ENCODE peak calls at places on chromosomes 13 and 19, in ten cellular contexts. I is body of pancreas, Z is uterus, R is right lobe of liver, T is heart left ventricle, J is thyroid gland, V is breast epithelium, P is upper lobe of left lung, W is adrenal gland, N is transverse colon. B is an unnamed sample.

GRCh38 chr19:5081441-5082161 is 112.7 kb downstream of the KDM4B start:
- DNase-seq in J (no peak), I (no peak), W (no peak), P (peak; percentile 76), T (peak; percentile 51), N (no peak), V (no peak), Z (no peak), R (no peak), B (no peak)

GRCh38 chr13:22014469-22014868 is 343.6 kb downstream of the FGF9 start:
- DNase-seq in W (peak; percentile 34), R (no peak), P (no peak), J (no peak), N (no peak), Z (no peak), V (no peak), I (no peak), T (no peak), B (no peak)

GRCh38 chr19:4889034-4889825 is 13.5 kb downstream of the ARRDC5 start:
- DNase-seq in R (no peak), J (no peak), Z (no peak), N (no peak), I (no peak), T (no peak), V (no peak), W (no peak), P (no peak), B (no peak)

GRCh38 chr19:38686530-38686888 is 39.1 kb downstream of the ACTN4 start:
- DNase-seq in R (no peak), P (no peak), Z (no peak), W (no peak), I (no peak), T (no peak), V (no peak), N (peak; percentile 37), J (no peak), B (peak; percentile 62)

GRCh38 chr13:50122465-50122864 is 107.2 kb downstream of the KCNRG start:
- DNase-seq in R (no peak), W (no peak), P (no peak), T (no peak), I (no peak), N (no peak), V (no peak), J (no peak), Z (no peak), B (no peak)

GRCh38 chr19:58439576-58440554 is at the start of gene ZNF132:
- DNase-seq in V (peak; percentile 92), Z (peak; percentile 95), P (peak; percentile 95), R (peak; percentile 97), N (peak; percentile 96), W (peak; percentile 99), T (peak; percentile 96), J (peak; percentile 98), I (peak; percentile 95), B (peak; percentile 92)

GRCh38 chr19:11239377-11240000 is at the start of gene ANGPTL8:
- DNase-seq in V (no peak), T (no peak), P (peak; percentile 59), R (peak; percentile 88), N (no peak), I (no peak), Z (no peak), J (no peak), W (no peak), B (no peak)

GRCh38 chr13:92823059-92823458 is 403.5 kb upstream of the GPC6 start:
- DNase-seq in V (no peak), W (no peak), R (no peak), Z (no peak), I (no peak), N (no peak), T (no peak), P (no peak), J (no peak), B (no peak)

DNA sequence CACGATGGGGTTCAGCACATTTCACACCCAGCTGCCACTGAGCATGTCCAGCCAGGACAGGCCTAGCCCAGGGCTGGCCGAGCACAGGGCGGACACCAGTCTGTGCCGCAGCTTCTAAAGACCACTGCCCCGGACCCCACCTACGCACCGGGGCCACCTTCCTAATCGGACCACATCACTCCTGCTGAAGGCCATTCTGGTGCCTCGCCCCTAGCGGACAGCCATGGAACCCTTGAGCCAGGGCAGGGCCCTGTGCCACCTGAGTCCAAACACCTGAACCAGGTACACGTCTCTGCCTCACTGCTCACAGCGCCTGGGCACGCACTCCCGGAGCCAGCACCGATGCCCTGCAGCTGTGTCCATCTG is 8.4 kb upstream of the C13orf46 start:
- DNase-seq in R (no peak), T (peak; percentile 32), N (no peak), Z (no peak), P (peak; percentile 67), I (no peak), V (peak; percentile 43), W (no peak), J (peak; percentile 31), B (peak; percentile 29)
- H3K36me3 ChIP-seq in R (no peaks in the 10 kb centered on the region), T (peaks cover 41% of the 10 kb centered on the region), N (no peaks in the 10 kb centered on the region), Z (no peaks in the 10 kb centered on the region), P (peaks cover 48% of the 10 kb centered on the region), I (no peaks in the 10 kb centered on the region), V (no peaks in the 10 kb centered on the region), W (peaks cover 7% of the 10 kb centered on the region), J (peaks cover 17% of the 10 kb centered on the region), B (no peaks in the 10 kb centered on the region)

GRCh38 chr19:50148528-50148927 is 14.6 kb downstream of the IZUMO2 start:
- DNase-seq in V (no peak), N (no peak), W (no peak), Z (no peak), T (no peak), J (no peak), I (no peak), P (no peak), R (no peak), B (no peak)

GRCh38 chr19:50152578-50152977 is 10.5 kb downstream of the IZUMO2 start:
- DNase-seq in J (no peak), P (no peak), Z (no peak), V (no peak), T (no peak), I (no peak), W (no peak), N (no peak), R (no peak), B (no peak)

DNA sequence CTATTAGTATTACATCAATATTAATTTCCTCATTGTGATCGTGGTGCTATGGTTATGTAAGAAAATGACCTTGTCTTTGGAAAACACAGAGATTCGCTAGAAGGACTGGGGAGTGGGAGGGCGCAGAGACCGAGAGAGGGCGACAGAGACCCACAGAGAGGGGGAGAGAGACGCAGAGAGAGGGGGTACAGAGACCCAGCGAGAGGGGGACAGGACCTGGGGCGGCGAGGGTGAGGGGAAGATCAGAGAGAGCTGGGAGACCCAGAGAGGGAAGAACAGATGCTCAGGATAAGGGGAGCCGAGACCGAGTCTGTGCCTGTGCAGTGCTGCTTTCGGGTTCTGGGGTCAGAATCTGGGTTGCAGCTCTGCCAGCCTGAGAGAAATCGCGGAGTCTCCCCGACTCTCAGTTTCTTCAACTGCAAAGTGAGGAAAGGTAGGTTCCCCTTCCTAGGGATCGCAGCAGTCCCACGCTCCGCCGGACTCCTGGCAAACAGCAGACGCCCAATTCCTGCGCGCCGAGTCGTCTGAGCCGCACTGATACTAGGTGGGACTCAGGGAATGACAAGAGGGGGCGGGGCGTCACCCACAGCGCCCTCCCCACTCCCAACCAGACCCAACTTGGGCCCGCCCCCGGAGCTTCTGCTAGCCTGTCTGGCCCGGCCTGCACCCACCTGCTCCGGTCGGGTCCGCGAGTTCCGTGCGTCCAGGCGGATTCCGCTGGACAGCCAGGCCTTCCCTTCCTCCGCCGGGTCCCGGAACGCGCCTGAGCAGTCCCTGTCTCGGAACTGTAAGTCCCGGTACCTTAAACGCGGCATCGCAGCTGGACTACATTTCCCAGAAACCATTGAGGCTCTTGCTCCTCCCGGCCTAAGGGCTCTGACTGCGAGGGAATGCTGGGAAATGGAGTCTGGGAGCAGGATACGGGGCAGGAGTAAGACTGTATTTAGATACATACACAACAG is 15.3 kb downstream of the IZUMO2 start:
- DNase-seq in W (peak; percentile 92), R (peak; percentile 88), V (peak; percentile 82), J (peak; percentile 94), N (peak; percentile 86), T (peak; percentile 92), I (peak; percentile 87), Z (peak; percentile 84), P (peak; percentile 93), B (peak; percentile 92)
- TF ChIP-seq POLR2A in W (no peak), R (peak; percentile 22), V (no peak), J (peak; percentile 71), N (no peak), T (peak; percentile 66), I (peak; percentile 64), Z (peak; percentile 31), P (no peak), B (no peak)

GRCh38 chr19:19115954-19116353 is 22.3 kb downstream of the TMEM161A start:
- DNase-seq in Z (no peak), T (peak; percentile 73), R (no peak), I (peak; percentile 44), W (peak; percentile 71), N (peak; percentile 55), P (no peak), V (no peak), J (no peak), B (peak; percentile 29)

GRCh38 chr19:19111138-19111835 is 27.0 kb downstream of the TMEM161A start:
- DNase-seq in P (no peak), N (no peak), W (no peak), R (peak; percentile 93), J (no peak), T (no peak), I (no peak), Z (no peak), V (no peak), B (no peak)

GRCh38 chr19:19110410-19111137 is 27.7 kb downstream of the TMEM161A start:
- DNase-seq in T (no peak), I (no peak), N (no peak), J (no peak), P (peak; percentile 83), W (peak; percentile 15), R (no peak), V (no peak), Z (no peak), B (no peak)

GRCh38 chr19:19111967-19112580 is 26.2 kb downstream of the TMEM161A start:
- DNase-seq in R (peak; percentile 86), P (no peak), T (no peak), Z (no peak), V (no peak), I (no peak), J (peak; percentile 71), N (no peak), W (no peak), B (no peak)

DNA sequence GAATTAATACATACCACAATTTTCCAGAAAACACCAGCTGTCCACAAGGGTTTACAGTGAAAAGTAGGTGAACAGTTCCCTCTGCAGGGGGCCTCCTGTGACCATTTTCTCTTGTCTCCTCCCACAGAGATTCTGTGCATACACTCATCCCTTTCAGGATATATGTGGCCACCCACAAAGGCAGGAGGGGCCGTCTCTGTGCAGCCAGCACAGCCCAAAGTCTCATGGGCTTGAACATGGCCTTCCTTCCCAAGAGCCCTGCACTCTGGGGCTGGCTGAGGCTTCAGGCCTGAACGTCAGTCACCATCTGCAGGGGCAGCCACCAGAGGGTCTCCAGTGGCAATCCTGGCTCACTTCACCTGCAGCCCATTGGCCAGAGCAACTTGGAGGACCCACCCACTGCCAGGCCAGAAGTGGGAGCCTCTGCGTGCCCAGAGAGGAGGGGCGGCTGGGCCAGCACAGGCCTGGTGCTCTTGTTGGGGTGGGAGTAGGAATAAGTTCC is 25.2 kb downstream of the TMEM161A start:
- DNase-seq in V (no peak), W (no peak), R (no peak), N (no peak), Z (no peak), I (no peak), T (no peak), P (no peak), J (no peak), B (no peak)
- TF ChIP-seq CTCF in V (no peak), W (no peak), R (no peak), N (no peak), Z (no peak), I (no peak), T (no peak), P (no peak), J (peak; percentile 6), B (no peak)

GRCh38 chr19:35723671-35724070 is 5.9 kb downstream of the KMT2B start:
- DNase-seq in R (no peak), N (no peak), Z (no peak), T (no peak), W (no peak), P (no peak), J (no peak), I (no peak), V (no peak), B (no peak)
- H3K36me3 ChIP-seq in R (peaks cover 64% of the 10 kb centered on the region), N (peaks cover 3% of the 10 kb centered on the region), Z (no peaks in the 10 kb centered on the region), T (peaks cover 91% of the 10 kb centered on the region), W (peaks cover 87% of the 10 kb centered on the region), P (peaks cover 90% of the 10 kb centered on the region), J (peaks cover 75% of the 10 kb centered on the region), I (peaks cover 54% of the 10 kb centered on the region), V (peaks cover 22% of the 10 kb centered on the region), B (peaks cover 4% of the 10 kb centered on the region)

B was measured in Peyer's patch.